ENCODE peak calls at places on chromosome 22, in ten cellular contexts. One of them, this sample, is unnamed.

GRCh38 chr22:40082184-40082583 is 87.4 kb downstream of the FAM83F start:
- DNase-seq in spleen: no peak
- DNase-seq in kidney epithelial cell: no peak
- DNase-seq in NCI-H524: no peak
- DNase-seq in fibroblast of pulmonary artery: no peak
- DNase-seq in AG08395: no peak
- DNase-seq in posterior cingulate gyrus: no peak
- DNase-seq in pancreas: no peak
- DNase-seq in right cardiac atrium: no peak
- DNase-seq in endothelial cell of umbilical vein: no peak
- DNase-seq in this sample: no peak

GRCh38 chr22:50525991-50526848 is 822 bp upstream of the SCO2 start:
- DNase-seq in AG08395: peak
- DNase-seq in fibroblast of pulmonary artery: peak
- DNase-seq in pancreas: peak
- DNase-seq in spleen: peak
- DNase-seq in posterior cingulate gyrus: peak
- DNase-seq in right cardiac atrium: peak
- DNase-seq in endothelial cell of umbilical vein: peak
- DNase-seq in NCI-H524: peak
- DNase-seq in kidney epithelial cell: no peak
- DNase-seq in this sample: peak

GRCh38 chr22:33743756-33744155 is 176.5 kb downstream of the LARGE1 start:
- DNase-seq in right cardiac atrium: no peak
- DNase-seq in endothelial cell of umbilical vein: no peak
- DNase-seq in spleen: no peak
- DNase-seq in posterior cingulate gyrus: no peak
- DNase-seq in NCI-H524: no peak
- DNase-seq in pancreas: no peak
- DNase-seq in fibroblast of pulmonary artery: no peak
- DNase-seq in kidney epithelial cell: no peak
- DNase-seq in AG08395: no peak
- DNase-seq in this sample: no peak

GRCh38 chr22:31872209-31872608 is 72.1 kb upstream of the YWHAH start:
- DNase-seq in pancreas: no peak
- DNase-seq in NCI-H524: no peak
- DNase-seq in fibroblast of pulmonary artery: peak
- DNase-seq in posterior cingulate gyrus: no peak
- DNase-seq in endothelial cell of umbilical vein: peak
- DNase-seq in right cardiac atrium: no peak
- DNase-seq in kidney epithelial cell: no peak
- DNase-seq in spleen: peak
- DNase-seq in AG08395: no peak
- DNase-seq in this sample: no peak

GRCh38 chr22:25741692-25742626 is at the start of gene MYO18B:
- DNase-seq in spleen: no peak
- DNase-seq in pancreas: no peak
- DNase-seq in kidney epithelial cell: no peak
- DNase-seq in endothelial cell of umbilical vein: no peak
- DNase-seq in fibroblast of pulmonary artery: no peak
- DNase-seq in AG08395: no peak
- DNase-seq in right cardiac atrium: peak
- DNase-seq in posterior cingulate gyrus: no peak
- DNase-seq in NCI-H524: no peak
- DNase-seq in this sample: no peak

GRCh38 chr22:39431821-39432251 is 25.0 kb upstream of the MGAT3 start:
- DNase-seq in spleen: peak
- DNase-seq in pancreas: no peak
- DNase-seq in NCI-H524: no peak
- DNase-seq in right cardiac atrium: peak
- DNase-seq in kidney epithelial cell: no peak
- DNase-seq in endothelial cell of umbilical vein: peak
- DNase-seq in AG08395: no peak
- DNase-seq in posterior cingulate gyrus: no peak
- DNase-seq in fibroblast of pulmonary artery: peak
- DNase-seq in this sample: no peak

GRCh38 chr22:34975721-34976120 is 90.2 kb upstream of the ISX start:
- DNase-seq in kidney epithelial cell: no peak
- DNase-seq in AG08395: no peak
- DNase-seq in endothelial cell of umbilical vein: no peak
- DNase-seq in right cardiac atrium: no peak
- DNase-seq in fibroblast of pulmonary artery: no peak
- DNase-seq in pancreas: no peak
- DNase-seq in NCI-H524: peak
- DNase-seq in posterior cingulate gyrus: no peak
- DNase-seq in spleen: no peak
- DNase-seq in this sample: no peak

GRCh38 chr22:30945653-30946052 is 22.9 kb downstream of the MORC2 start:
- DNase-seq in posterior cingulate gyrus: no peak
- DNase-seq in right cardiac atrium: no peak
- DNase-seq in AG08395: no peak
- DNase-seq in kidney epithelial cell: no peak
- DNase-seq in pancreas: no peak
- DNase-seq in fibroblast of pulmonary artery: no peak
- DNase-seq in NCI-H524: no peak
- DNase-seq in endothelial cell of umbilical vein: no peak
- DNase-seq in spleen: no peak
- DNase-seq in this sample: no peak

GRCh38 chr22:48346311-48346710 is 1481.4 kb downstream of the BRD1 start:
- DNase-seq in posterior cingulate gyrus: no peak
- DNase-seq in endothelial cell of umbilical vein: no peak
- DNase-seq in NCI-H524: no peak
- DNase-seq in fibroblast of pulmonary artery: no peak
- DNase-seq in right cardiac atrium: no peak
- DNase-seq in AG08395: no peak
- DNase-seq in pancreas: no peak
- DNase-seq in kidney epithelial cell: no peak
- DNase-seq in spleen: peak
- DNase-seq in this sample: no peak

GRCh38 chr22:32661296-32661695 is 140.2 kb upstream of the TIMP3 start:
- DNase-seq in AG08395: peak
- DNase-seq in endothelial cell of umbilical vein: no peak
- DNase-seq in right cardiac atrium: peak
- DNase-seq in fibroblast of pulmonary artery: peak
- DNase-seq in pancreas: no peak
- DNase-seq in spleen: no peak
- DNase-seq in NCI-H524: no peak
- DNase-seq in posterior cingulate gyrus: no peak
- DNase-seq in kidney epithelial cell: peak
- DNase-seq in this sample: peak

GRCh38 chr22:40240671-40241070 is 62.9 kb downstream of the TNRC6B start:
- DNase-seq in kidney epithelial cell: peak
- DNase-seq in right cardiac atrium: no peak
- DNase-seq in pancreas: no peak
- DNase-seq in AG08395: no peak
- DNase-seq in fibroblast of pulmonary artery: no peak
- DNase-seq in endothelial cell of umbilical vein: no peak
- DNase-seq in posterior cingulate gyrus: no peak
- DNase-seq in spleen: no peak
- DNase-seq in NCI-H524: no peak
- DNase-seq in this sample: no peak

GRCh38 chr22:46763051-46763705 is 728 bp downstream of the TBC1D22A start:
- DNase-seq in pancreas: peak
- DNase-seq in AG08395: peak
- DNase-seq in NCI-H524: peak
- DNase-seq in fibroblast of pulmonary artery: peak
- DNase-seq in posterior cingulate gyrus: no peak
- DNase-seq in spleen: peak
- DNase-seq in kidney epithelial cell: no peak
- DNase-seq in endothelial cell of umbilical vein: peak
- DNase-seq in right cardiac atrium: peak
- DNase-seq in this sample: no peak

GRCh38 chr22:49021097-49021925 is 806.4 kb downstream of the BRD1 start:
- DNase-seq in AG08395: no peak
- DNase-seq in right cardiac atrium: no peak
- DNase-seq in posterior cingulate gyrus: peak
- DNase-seq in NCI-H524: peak
- DNase-seq in endothelial cell of umbilical vein: no peak
- DNase-seq in spleen: peak
- DNase-seq in kidney epithelial cell: no peak
- DNase-seq in fibroblast of pulmonary artery: no peak
- DNase-seq in pancreas: no peak
- DNase-seq in this sample: peak

GRCh38 chr22:29394931-29395581 is 6.7 kb upstream of the AP1B1 start:
- DNase-seq in posterior cingulate gyrus: peak
- DNase-seq in endothelial cell of umbilical vein: peak
- DNase-seq in AG08395: peak
- DNase-seq in pancreas: peak
- DNase-seq in kidney epithelial cell: no peak
- DNase-seq in right cardiac atrium: peak
- DNase-seq in fibroblast of pulmonary artery: peak
- DNase-seq in spleen: peak
- DNase-seq in NCI-H524: peak
- DNase-seq in this sample: peak

GRCh38 chr22:50485221-50486131 is 1.2 kb upstream of the MIOX start:
- DNase-seq in spleen: no peak
- DNase-seq in kidney epithelial cell: no peak
- DNase-seq in right cardiac atrium: peak
- DNase-seq in AG08395: no peak
- DNase-seq in pancreas: peak
- DNase-seq in fibroblast of pulmonary artery: no peak
- DNase-seq in posterior cingulate gyrus: no peak
- DNase-seq in NCI-H524: no peak
- DNase-seq in endothelial cell of umbilical vein: no peak
- DNase-seq in this sample: no peak

This sample was measured in left colon.